ENCODE peak calls at places on chromosomes 6 and 20, in five cellular contexts. L is endothelial cell, Z is psoas muscle, X is GM13976, V is cardiac muscle cell. H is an unnamed sample.
A peak's percentile ranks its signal among the peaks of the same experiment; 100 is the strongest.

GRCh38 chr6:22906091-22906549 is 336.8 kb downstream of the HDGFL1 start:
- DNase-seq in L (no peak), Z (no peak), X (no peak), V (peak; percentile 57), H (no peak)

GRCh38 chr6:110880651-110881050 is 6.1 kb downstream of the AMD1 start:
- DNase-seq in L (no peak), Z (no peak), X (no peak), V (no peak), H (no peak)

GRCh38 chr6:143754204-143754603 is 76.4 kb downstream of the PHACTR2 start:
- DNase-seq in L (no peak), Z (no peak), X (no peak), V (no peak), H (no peak)

GRCh38 chr20:59314872-59315500 is 14.6 kb downstream of the EDN3 start:
- DNase-seq in L (no peak), Z (no peak), X (no peak), V (no peak), H (no peak)

GRCh38 chr6:57222684-57223077 is 574 bp upstream of the RAB23 start:
- DNase-seq in L (no peak), Z (no peak), X (no peak), V (no peak), H (no peak)

GRCh38 chr20:7207186-7207585 is 439.7 kb downstream of the BMP2 start:
- DNase-seq in L (no peak), Z (no peak), X (no peak), V (peak; percentile 15), H (no peak)

GRCh38 chr6:90719321-90720195 is 132.7 kb upstream of the MAP3K7 start:
- DNase-seq in L (no peak), Z (no peak), X (no peak), V (no peak), H (no peak)

GRCh38 chr6:7268362-7269310 is 44.4 kb downstream of the SSR1 start:
- DNase-seq in L (no peak), Z (no peak), X (no peak), V (no peak), H (no peak)

GRCh38 chr6:43627008-43627825 is 1.8 kb downstream of the GTPBP2 start:
- DNase-seq in L (peak; percentile 35), Z (peak; percentile 71), X (peak; percentile 47), V (peak; percentile 96), H (no peak)

GRCh38 chr6:8481727-8482126 is 46.4 kb upstream of the SLC35B3 start:
- DNase-seq in L (no peak), Z (no peak), X (peak; percentile 21), V (peak; percentile 0), H (no peak)

GRCh38 chr6:41690541-41691330 is 44.7 kb downstream of the TFEB start:
- DNase-seq in L (no peak), Z (no peak), X (no peak), V (no peak), H (no peak)

GRCh38 chr20:24986436-24987015 is 6.0 kb downstream of the APMAP start:
- DNase-seq in L (no peak), Z (no peak), X (no peak), V (no peak), H (no peak)

GRCh38 chr20:51768759-51769517 is 748 bp upstream of the ATP9A start:
- DNase-seq in L (no peak), Z (no peak), X (no peak), V (peak; percentile 7), H (peak; percentile 20)

GRCh38 chr20:3407426-3408250 is at the start of gene DNAAF9:
- DNase-seq in L (peak; percentile 82), Z (peak; percentile 76), X (peak; percentile 91), V (peak; percentile 84), H (peak; percentile 87)

GRCh38 chr20:58406422-58407001 is 17.5 kb downstream of the VAPB start:
- DNase-seq in L (no peak), Z (no peak), X (no peak), V (no peak), H (no peak)

GRCh38 chr6:10259676-10260075 is 155.2 kb downstream of the TFAP2A start:
- DNase-seq in L (no peak), Z (no peak), X (no peak), V (no peak), H (no peak)

GRCh38 chr6:117451607-117452164 is 25.9 kb upstream of the ROS1 start:
- DNase-seq in L (no peak), Z (no peak), X (no peak), V (peak; percentile 38), H (no peak)

GRCh38 chr6:55023231-55023630 is 151.1 kb upstream of the HCRTR2 start:
- DNase-seq in L (no peak), Z (no peak), X (no peak), V (no peak), H (no peak)

GRCh38 chr6:123276439-123277045 is 280.5 kb downstream of the CLVS2 start:
- DNase-seq in L (no peak), Z (no peak), X (no peak), V (no peak), H (no peak)

GRCh38 chr6:83055366-83055964 is 10.2 kb downstream of the UBE3D start:
- DNase-seq in L (peak; percentile 65), Z (peak; percentile 23), X (peak; percentile 40), V (peak; percentile 66), H (peak; percentile 42)

GRCh38 chr6:89518352-89519055 is 85.6 kb downstream of the ANKRD6 start:
- DNase-seq in L (no peak), Z (no peak), X (no peak), V (no peak), H (no peak)

GRCh38 chr20:32510601-32511357 is 74.4 kb downstream of the NOL4L start:
- DNase-seq in L (peak; percentile 39), Z (no peak), X (peak; percentile 66), V (no peak), H (peak; percentile 28)

GRCh38 chr6:111242452-111242851 is 155.1 kb downstream of the SLC16A10 start:
- DNase-seq in L (no peak), Z (no peak), X (no peak), V (no peak), H (no peak)

GRCh38 chr20:56420028-56420427 is 8.0 kb downstream of the CASS4 start:
- DNase-seq in L (no peak), Z (no peak), X (no peak), V (no peak), H (no peak)

GRCh38 chr20:50569864-50570836 is 60.0 kb downstream of the PTPN1 start:
- DNase-seq in L (peak; percentile 20), Z (no peak), X (peak; percentile 83), V (peak; percentile 51), H (no peak)

GRCh38 chr6:100427452-100427851 is 37.3 kb downstream of the SIM1 start:
- DNase-seq in L (no peak), Z (no peak), X (no peak), V (peak; percentile 15), H (no peak)

GRCh38 chr6:148831064-148831463 is 84.2 kb downstream of the UST start:
- DNase-seq in L (no peak), Z (no peak), X (peak; percentile 34), V (no peak), H (no peak)

GRCh38 chr20:62273421-62273820 is 29.4 kb upstream of the ADRM1 start:
- DNase-seq in L (no peak), Z (no peak), X (no peak), V (no peak), H (no peak)

GRCh38 chr6:118787746-118788419 is 106.1 kb upstream of the ASF1A start:
- DNase-seq in L (no peak), Z (no peak), X (no peak), V (peak; percentile 25), H (no peak)

GRCh38 chr6:2792330-2792729 is 27.1 kb downstream of the WRNIP1 start:
- DNase-seq in L (no peak), Z (no peak), X (no peak), V (peak; percentile 50), H (no peak)

GRCh38 chr6:29016559-29017427 is 11.7 kb upstream of the ZNF311 start:
- DNase-seq in L (peak; percentile 84), Z (peak; percentile 71), X (peak; percentile 79), V (peak; percentile 86), H (peak; percentile 81)
- TF ChIP-seq CTCF in L (peak; percentile 95), Z (peak; percentile 80), X (peak; percentile 71), V (peak; percentile 88), H (peak; percentile 90)

DNA sequence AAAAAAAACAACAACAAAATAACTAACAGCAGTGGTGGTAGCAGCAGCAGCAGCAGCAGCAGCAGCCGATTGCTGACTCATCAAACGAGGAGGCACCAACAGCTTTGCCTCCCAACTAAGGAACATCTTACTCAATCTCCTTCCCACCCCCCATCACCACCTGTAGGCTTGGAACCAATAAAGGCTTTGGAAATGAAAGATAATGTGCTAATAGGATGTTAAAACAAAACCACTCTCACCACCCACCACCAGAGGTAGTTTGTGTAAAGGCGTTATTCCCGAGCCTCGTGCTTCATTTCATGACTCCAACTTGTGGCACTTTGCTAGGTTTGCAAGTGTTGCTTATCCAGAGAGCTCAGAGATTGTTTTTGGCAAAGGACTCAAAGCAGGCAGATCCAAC is 346.5 kb downstream of the CD83 start:
- DNase-seq in L (no peak), Z (no peak), X (no peak), V (peak; percentile 48), H (no peak)
- TF ChIP-seq CTCF in L (no peak), Z (no peak), X (no peak), V (no peak), H (no peak)

GRCh38 chr6:108746411-108746810 is 101.8 kb upstream of the ARMC2 start:
- DNase-seq in L (no peak), Z (no peak), X (no peak), V (no peak), H (no peak)
- TF ChIP-seq CTCF in L (no peak), Z (no peak), X (no peak), V (no peak), H (no peak)

GRCh38 chr20:18166939-18167338 is 29.3 kb downstream of the KAT14 start:
- DNase-seq in L (no peak), Z (no peak), X (no peak), V (no peak), H (no peak)

GRCh38 chr20:18166241-18166881 is 28.7 kb downstream of the KAT14 start:
- DNase-seq in L (no peak), Z (no peak), X (no peak), V (no peak), H (no peak)

GRCh38 chr20:18164356-18164755 is 26.7 kb downstream of the KAT14 start:
- DNase-seq in L (no peak), Z (no peak), X (no peak), V (no peak), H (no peak)

GRCh38 chr20:18165553-18165952 is 27.9 kb downstream of the KAT14 start:
- DNase-seq in L (peak; percentile 14), Z (no peak), X (no peak), V (no peak), H (no peak)
- TF ChIP-seq CTCF in L (no peak), Z (no peak), X (no peak), V (no peak), H (no peak)

GRCh38 chr6:33297406-33297955 is 1.3 kb downstream of the RGL2 start:
- DNase-seq in L (peak; percentile 59), Z (peak; percentile 42), X (peak; percentile 68), V (no peak), H (peak; percentile 52)

GRCh38 chr6:33301877-33302276 is 3.1 kb upstream of the RGL2 start:
- DNase-seq in L (no peak), Z (no peak), X (no peak), V (no peak), H (no peak)

GRCh38 chr6:33298773-33299236 is at the start of gene RGL2:
- DNase-seq in L (peak; percentile 70), Z (peak; percentile 88), X (peak; percentile 76), V (peak; percentile 75), H (peak; percentile 41)

GRCh38 chr6:33297956-33298772 is 578 bp downstream of the RGL2 start:
- DNase-seq in L (peak; percentile 72), Z (peak; percentile 66), X (peak; percentile 89), V (peak; percentile 87), H (peak; percentile 45)

GRCh38 chr6:33299237-33299944 is 649 bp upstream of the RGL2 start:
- DNase-seq in L (peak; percentile 91), Z (peak; percentile 93), X (peak; percentile 94), V (peak; percentile 96), H (peak; percentile 94)
- TF ChIP-seq CTCF in L (no peak), Z (peak; percentile 69), X (peak; percentile 86), V (peak; percentile 85), H (peak; percentile 78)